ENCODE peak calls at places on chromosomes 13 and 19, in ten cellular contexts. One of them, this sample, is unnamed.

GRCh38 chr13:48316826-48317510 is 13.4 kb downstream of the RB1 start:
- DNase-seq in left lung: no peak
- DNase-seq in GM19239: no peak
- DNase-seq in non-pigmented ciliary epithelial cell: no peak
- DNase-seq in mucosa of gallbladder: no peak
- DNase-seq in aorta: no peak
- DNase-seq in stimulated activated CD8-positive, alpha-beta memory T cell treated with anti-CD3 and anti-CD28 coated beads, Interleukin-12 subunit alpha, Interleukin-12 subunit beta, amount 100 ng/mL, for 4 hours: no peak
- DNase-seq in stimulated activated naive B cell treated with anti-CD40 and anti-IgM and Interleukin-4, amounts not matched to agents 10 μg/mL and 1 μg/mL and 100 μg/mL, for 72 hours: no peak
- DNase-seq in fibroblast of the aortic adventitia: no peak
- DNase-seq in naive thymus-derived CD8-positive, alpha-beta T cell: no peak
- DNase-seq in this sample: no peak

GRCh38 chr13:75175575-75175974 is 306.4 kb downstream of the TBC1D4 start:
- DNase-seq in left lung: no peak
- DNase-seq in GM19239: no peak
- DNase-seq in non-pigmented ciliary epithelial cell: peak; percentile 54
- DNase-seq in mucosa of gallbladder: no peak
- DNase-seq in aorta: no peak
- DNase-seq in stimulated activated CD8-positive, alpha-beta memory T cell treated with anti-CD3 and anti-CD28 coated beads, Interleukin-12 subunit alpha, Interleukin-12 subunit beta, amount 100 ng/mL, for 4 hours: no peak
- DNase-seq in stimulated activated naive B cell treated with anti-CD40 and anti-IgM and Interleukin-4, amounts not matched to agents 10 μg/mL and 1 μg/mL and 100 μg/mL, for 72 hours: no peak
- DNase-seq in fibroblast of the aortic adventitia: no peak
- DNase-seq in naive thymus-derived CD8-positive, alpha-beta T cell: no peak
- DNase-seq in this sample: no peak

GRCh38 chr19:3152431-3152780 is 16.6 kb downstream of the GNA15 start:
- DNase-seq in left lung: no peak
- DNase-seq in GM19239: no peak
- DNase-seq in non-pigmented ciliary epithelial cell: no peak
- DNase-seq in mucosa of gallbladder: no peak
- DNase-seq in aorta: peak; percentile 9
- DNase-seq in stimulated activated CD8-positive, alpha-beta memory T cell treated with anti-CD3 and anti-CD28 coated beads, Interleukin-12 subunit alpha, Interleukin-12 subunit beta, amount 100 ng/mL, for 4 hours: no peak
- DNase-seq in stimulated activated naive B cell treated with anti-CD40 and anti-IgM and Interleukin-4, amounts not matched to agents 10 μg/mL and 1 μg/mL and 100 μg/mL, for 72 hours: no peak
- DNase-seq in fibroblast of the aortic adventitia: no peak
- DNase-seq in naive thymus-derived CD8-positive, alpha-beta T cell: no peak
- DNase-seq in this sample: no peak

GRCh38 chr19:6060600-6061391 is 49.5 kb downstream of the RFX2 start:
- DNase-seq in left lung: no peak
- DNase-seq in GM19239: no peak
- DNase-seq in non-pigmented ciliary epithelial cell: no peak
- DNase-seq in mucosa of gallbladder: no peak
- DNase-seq in aorta: no peak
- DNase-seq in stimulated activated CD8-positive, alpha-beta memory T cell treated with anti-CD3 and anti-CD28 coated beads, Interleukin-12 subunit alpha, Interleukin-12 subunit beta, amount 100 ng/mL, for 4 hours: peak; percentile 19
- DNase-seq in stimulated activated naive B cell treated with anti-CD40 and anti-IgM and Interleukin-4, amounts not matched to agents 10 μg/mL and 1 μg/mL and 100 μg/mL, for 72 hours: no peak
- DNase-seq in fibroblast of the aortic adventitia: peak; percentile 66
- DNase-seq in naive thymus-derived CD8-positive, alpha-beta T cell: no peak
- DNase-seq in this sample: no peak

GRCh38 chr13:50224534-50224933 is 209.3 kb downstream of the KCNRG start:
- DNase-seq in left lung: no peak
- DNase-seq in GM19239: no peak
- DNase-seq in non-pigmented ciliary epithelial cell: no peak
- DNase-seq in mucosa of gallbladder: no peak
- DNase-seq in aorta: no peak
- DNase-seq in stimulated activated CD8-positive, alpha-beta memory T cell treated with anti-CD3 and anti-CD28 coated beads, Interleukin-12 subunit alpha, Interleukin-12 subunit beta, amount 100 ng/mL, for 4 hours: no peak
- DNase-seq in stimulated activated naive B cell treated with anti-CD40 and anti-IgM and Interleukin-4, amounts not matched to agents 10 μg/mL and 1 μg/mL and 100 μg/mL, for 72 hours: no peak
- DNase-seq in fibroblast of the aortic adventitia: no peak
- DNase-seq in naive thymus-derived CD8-positive, alpha-beta T cell: no peak
- DNase-seq in this sample: no peak

GRCh38 chr13:40059540-40060232 is 404.2 kb downstream of the COG6 start:
- DNase-seq in left lung: no peak
- DNase-seq in GM19239: no peak
- DNase-seq in non-pigmented ciliary epithelial cell: no peak
- DNase-seq in mucosa of gallbladder: no peak
- DNase-seq in aorta: no peak
- DNase-seq in stimulated activated CD8-positive, alpha-beta memory T cell treated with anti-CD3 and anti-CD28 coated beads, Interleukin-12 subunit alpha, Interleukin-12 subunit beta, amount 100 ng/mL, for 4 hours: no peak
- DNase-seq in stimulated activated naive B cell treated with anti-CD40 and anti-IgM and Interleukin-4, amounts not matched to agents 10 μg/mL and 1 μg/mL and 100 μg/mL, for 72 hours: no peak
- DNase-seq in fibroblast of the aortic adventitia: no peak
- DNase-seq in naive thymus-derived CD8-positive, alpha-beta T cell: no peak
- DNase-seq in this sample: no peak

GRCh38 chr13:79485014-79485441 is 4.1 kb downstream of the NDFIP2 start:
- DNase-seq in left lung: no peak
- DNase-seq in GM19239: no peak
- DNase-seq in non-pigmented ciliary epithelial cell: peak; percentile 78
- DNase-seq in mucosa of gallbladder: peak; percentile 46
- DNase-seq in aorta: no peak
- DNase-seq in stimulated activated CD8-positive, alpha-beta memory T cell treated with anti-CD3 and anti-CD28 coated beads, Interleukin-12 subunit alpha, Interleukin-12 subunit beta, amount 100 ng/mL, for 4 hours: no peak
- DNase-seq in stimulated activated naive B cell treated with anti-CD40 and anti-IgM and Interleukin-4, amounts not matched to agents 10 μg/mL and 1 μg/mL and 100 μg/mL, for 72 hours: no peak
- DNase-seq in fibroblast of the aortic adventitia: peak; percentile 87
- DNase-seq in naive thymus-derived CD8-positive, alpha-beta T cell: no peak
- DNase-seq in this sample: no peak

GRCh38 chr13:43331676-43332075 is 308.3 kb downstream of the DNAJC15 start:
- DNase-seq in left lung: no peak
- DNase-seq in GM19239: no peak
- DNase-seq in non-pigmented ciliary epithelial cell: no peak
- DNase-seq in mucosa of gallbladder: peak; percentile 19
- DNase-seq in aorta: no peak
- DNase-seq in stimulated activated CD8-positive, alpha-beta memory T cell treated with anti-CD3 and anti-CD28 coated beads, Interleukin-12 subunit alpha, Interleukin-12 subunit beta, amount 100 ng/mL, for 4 hours: no peak
- DNase-seq in stimulated activated naive B cell treated with anti-CD40 and anti-IgM and Interleukin-4, amounts not matched to agents 10 μg/mL and 1 μg/mL and 100 μg/mL, for 72 hours: no peak
- DNase-seq in fibroblast of the aortic adventitia: peak; percentile 60
- DNase-seq in naive thymus-derived CD8-positive, alpha-beta T cell: no peak
- DNase-seq in this sample: no peak

GRCh38 chr19:8085606-8086464 is 33.3 kb downstream of the CCL25 start:
- DNase-seq in left lung: no peak
- DNase-seq in GM19239: no peak
- DNase-seq in non-pigmented ciliary epithelial cell: no peak
- DNase-seq in mucosa of gallbladder: peak; percentile 19
- DNase-seq in aorta: no peak
- DNase-seq in stimulated activated CD8-positive, alpha-beta memory T cell treated with anti-CD3 and anti-CD28 coated beads, Interleukin-12 subunit alpha, Interleukin-12 subunit beta, amount 100 ng/mL, for 4 hours: no peak
- DNase-seq in stimulated activated naive B cell treated with anti-CD40 and anti-IgM and Interleukin-4, amounts not matched to agents 10 μg/mL and 1 μg/mL and 100 μg/mL, for 72 hours: no peak
- DNase-seq in fibroblast of the aortic adventitia: no peak
- DNase-seq in naive thymus-derived CD8-positive, alpha-beta T cell: no peak
- DNase-seq in this sample: no peak

GRCh38 chr19:55086730-55087541 is 11.3 kb downstream of the EPS8L1 start:
- DNase-seq in left lung: peak; percentile 90
- DNase-seq in GM19239: no peak
- DNase-seq in non-pigmented ciliary epithelial cell: peak; percentile 73
- DNase-seq in mucosa of gallbladder: peak; percentile 75
- DNase-seq in aorta: peak; percentile 94
- DNase-seq in stimulated activated CD8-positive, alpha-beta memory T cell treated with anti-CD3 and anti-CD28 coated beads, Interleukin-12 subunit alpha, Interleukin-12 subunit beta, amount 100 ng/mL, for 4 hours: no peak
- DNase-seq in stimulated activated naive B cell treated with anti-CD40 and anti-IgM and Interleukin-4, amounts not matched to agents 10 μg/mL and 1 μg/mL and 100 μg/mL, for 72 hours: peak; percentile 50
- DNase-seq in fibroblast of the aortic adventitia: peak; percentile 87
- DNase-seq in naive thymus-derived CD8-positive, alpha-beta T cell: no peak
- DNase-seq in this sample: peak; percentile 79

GRCh38 chr13:102729560-102730275 is 34.9 kb upstream of the METTL21C start:
- DNase-seq in left lung: no peak
- DNase-seq in GM19239: no peak
- DNase-seq in non-pigmented ciliary epithelial cell: peak; percentile 51
- DNase-seq in mucosa of gallbladder: no peak
- DNase-seq in aorta: no peak
- DNase-seq in stimulated activated CD8-positive, alpha-beta memory T cell treated with anti-CD3 and anti-CD28 coated beads, Interleukin-12 subunit alpha, Interleukin-12 subunit beta, amount 100 ng/mL, for 4 hours: no peak
- DNase-seq in stimulated activated naive B cell treated with anti-CD40 and anti-IgM and Interleukin-4, amounts not matched to agents 10 μg/mL and 1 μg/mL and 100 μg/mL, for 72 hours: no peak
- DNase-seq in fibroblast of the aortic adventitia: peak; percentile 87
- DNase-seq in naive thymus-derived CD8-positive, alpha-beta T cell: no peak
- DNase-seq in this sample: peak; percentile 90

GRCh38 chr19:49071860-49072547 is 495 bp downstream of the KCNA7 start:
- DNase-seq in left lung: no peak
- DNase-seq in GM19239: no peak
- DNase-seq in non-pigmented ciliary epithelial cell: no peak
- DNase-seq in mucosa of gallbladder: no peak
- DNase-seq in aorta: no peak
- DNase-seq in stimulated activated CD8-positive, alpha-beta memory T cell treated with anti-CD3 and anti-CD28 coated beads, Interleukin-12 subunit alpha, Interleukin-12 subunit beta, amount 100 ng/mL, for 4 hours: no peak
- DNase-seq in stimulated activated naive B cell treated with anti-CD40 and anti-IgM and Interleukin-4, amounts not matched to agents 10 μg/mL and 1 μg/mL and 100 μg/mL, for 72 hours: no peak
- DNase-seq in fibroblast of the aortic adventitia: no peak
- DNase-seq in naive thymus-derived CD8-positive, alpha-beta T cell: no peak
- DNase-seq in this sample: no peak

GRCh38 chr19:7789447-7789846 is 26.4 kb downstream of the CLEC4M start:
- DNase-seq in left lung: no peak
- DNase-seq in GM19239: no peak
- DNase-seq in non-pigmented ciliary epithelial cell: no peak
- DNase-seq in mucosa of gallbladder: no peak
- DNase-seq in aorta: no peak
- DNase-seq in stimulated activated CD8-positive, alpha-beta memory T cell treated with anti-CD3 and anti-CD28 coated beads, Interleukin-12 subunit alpha, Interleukin-12 subunit beta, amount 100 ng/mL, for 4 hours: peak; percentile 15
- DNase-seq in stimulated activated naive B cell treated with anti-CD40 and anti-IgM and Interleukin-4, amounts not matched to agents 10 μg/mL and 1 μg/mL and 100 μg/mL, for 72 hours: peak; percentile 7
- DNase-seq in fibroblast of the aortic adventitia: no peak
- DNase-seq in naive thymus-derived CD8-positive, alpha-beta T cell: no peak
- DNase-seq in this sample: no peak

GRCh38 chr19:38004505-38005223 is 97.7 kb downstream of the SIPA1L3 start:
- DNase-seq in left lung: peak; percentile 80
- DNase-seq in GM19239: peak; percentile 54
- DNase-seq in non-pigmented ciliary epithelial cell: peak; percentile 96
- DNase-seq in mucosa of gallbladder: peak; percentile 89
- DNase-seq in aorta: peak; percentile 89
- DNase-seq in stimulated activated CD8-positive, alpha-beta memory T cell treated with anti-CD3 and anti-CD28 coated beads, Interleukin-12 subunit alpha, Interleukin-12 subunit beta, amount 100 ng/mL, for 4 hours: no peak
- DNase-seq in stimulated activated naive B cell treated with anti-CD40 and anti-IgM and Interleukin-4, amounts not matched to agents 10 μg/mL and 1 μg/mL and 100 μg/mL, for 72 hours: peak; percentile 59
- DNase-seq in fibroblast of the aortic adventitia: peak; percentile 98
- DNase-seq in naive thymus-derived CD8-positive, alpha-beta T cell: no peak
- DNase-seq in this sample: peak; percentile 91

GRCh38 chr13:76014618-76015315 is 378.6 kb downstream of the LMO7 start:
- DNase-seq in left lung: no peak
- DNase-seq in GM19239: no peak
- DNase-seq in non-pigmented ciliary epithelial cell: peak; percentile 64
- DNase-seq in mucosa of gallbladder: no peak
- DNase-seq in aorta: no peak
- DNase-seq in stimulated activated CD8-positive, alpha-beta memory T cell treated with anti-CD3 and anti-CD28 coated beads, Interleukin-12 subunit alpha, Interleukin-12 subunit beta, amount 100 ng/mL, for 4 hours: no peak
- DNase-seq in stimulated activated naive B cell treated with anti-CD40 and anti-IgM and Interleukin-4, amounts not matched to agents 10 μg/mL and 1 μg/mL and 100 μg/mL, for 72 hours: no peak
- DNase-seq in fibroblast of the aortic adventitia: peak; percentile 36
- DNase-seq in naive thymus-derived CD8-positive, alpha-beta T cell: no peak
- DNase-seq in this sample: no peak

GRCh38 chr19:50720921-50721291 is 1.3 kb upstream of the SHANK1 start:
- DNase-seq in left lung: no peak
- DNase-seq in GM19239: no peak
- DNase-seq in non-pigmented ciliary epithelial cell: no peak
- DNase-seq in mucosa of gallbladder: no peak
- DNase-seq in aorta: no peak
- DNase-seq in stimulated activated CD8-positive, alpha-beta memory T cell treated with anti-CD3 and anti-CD28 coated beads, Interleukin-12 subunit alpha, Interleukin-12 subunit beta, amount 100 ng/mL, for 4 hours: no peak
- DNase-seq in stimulated activated naive B cell treated with anti-CD40 and anti-IgM and Interleukin-4, amounts not matched to agents 10 μg/mL and 1 μg/mL and 100 μg/mL, for 72 hours: no peak
- DNase-seq in fibroblast of the aortic adventitia: peak; percentile 39
- DNase-seq in naive thymus-derived CD8-positive, alpha-beta T cell: no peak
- DNase-seq in this sample: no peak

GRCh38 chr19:42473686-42474085 is 30.9 kb upstream of the CXCL17 start:
- DNase-seq in left lung: no peak
- DNase-seq in GM19239: no peak
- DNase-seq in non-pigmented ciliary epithelial cell: no peak
- DNase-seq in mucosa of gallbladder: no peak
- DNase-seq in aorta: no peak
- DNase-seq in stimulated activated CD8-positive, alpha-beta memory T cell treated with anti-CD3 and anti-CD28 coated beads, Interleukin-12 subunit alpha, Interleukin-12 subunit beta, amount 100 ng/mL, for 4 hours: no peak
- DNase-seq in stimulated activated naive B cell treated with anti-CD40 and anti-IgM and Interleukin-4, amounts not matched to agents 10 μg/mL and 1 μg/mL and 100 μg/mL, for 72 hours: no peak
- DNase-seq in fibroblast of the aortic adventitia: no peak
- DNase-seq in naive thymus-derived CD8-positive, alpha-beta T cell: no peak
- DNase-seq in this sample: no peak

GRCh38 chr13:37068962-37069361 is 9.5 kb upstream of the SUPT20H start:
- DNase-seq in left lung: no peak
- DNase-seq in GM19239: no peak
- DNase-seq in non-pigmented ciliary epithelial cell: no peak
- DNase-seq in mucosa of gallbladder: no peak
- DNase-seq in aorta: no peak
- DNase-seq in stimulated activated CD8-positive, alpha-beta memory T cell treated with anti-CD3 and anti-CD28 coated beads, Interleukin-12 subunit alpha, Interleukin-12 subunit beta, amount 100 ng/mL, for 4 hours: no peak
- DNase-seq in stimulated activated naive B cell treated with anti-CD40 and anti-IgM and Interleukin-4, amounts not matched to agents 10 μg/mL and 1 μg/mL and 100 μg/mL, for 72 hours: no peak
- DNase-seq in fibroblast of the aortic adventitia: peak; percentile 46
- DNase-seq in naive thymus-derived CD8-positive, alpha-beta T cell: no peak
- DNase-seq in this sample: no peak

GRCh38 chr13:27379694-27380596 is 44.5 kb upstream of the GTF3A start:
- DNase-seq in left lung: no peak
- DNase-seq in GM19239: peak; percentile 34
- DNase-seq in non-pigmented ciliary epithelial cell: no peak
- DNase-seq in mucosa of gallbladder: peak; percentile 81
- DNase-seq in aorta: peak; percentile 56
- DNase-seq in stimulated activated CD8-positive, alpha-beta memory T cell treated with anti-CD3 and anti-CD28 coated beads, Interleukin-12 subunit alpha, Interleukin-12 subunit beta, amount 100 ng/mL, for 4 hours: no peak
- DNase-seq in stimulated activated naive B cell treated with anti-CD40 and anti-IgM and Interleukin-4, amounts not matched to agents 10 μg/mL and 1 μg/mL and 100 μg/mL, for 72 hours: peak; percentile 10
- DNase-seq in fibroblast of the aortic adventitia: peak; percentile 62
- DNase-seq in naive thymus-derived CD8-positive, alpha-beta T cell: peak; percentile 40
- DNase-seq in this sample: no peak

GRCh38 chr13:111482806-111483620 is 162.6 kb downstream of the TEX29 start:
- DNase-seq in left lung: no peak
- DNase-seq in GM19239: no peak
- DNase-seq in non-pigmented ciliary epithelial cell: no peak
- DNase-seq in mucosa of gallbladder: no peak
- DNase-seq in aorta: no peak
- DNase-seq in stimulated activated CD8-positive, alpha-beta memory T cell treated with anti-CD3 and anti-CD28 coated beads, Interleukin-12 subunit alpha, Interleukin-12 subunit beta, amount 100 ng/mL, for 4 hours: no peak
- DNase-seq in stimulated activated naive B cell treated with anti-CD40 and anti-IgM and Interleukin-4, amounts not matched to agents 10 μg/mL and 1 μg/mL and 100 μg/mL, for 72 hours: no peak
- DNase-seq in fibroblast of the aortic adventitia: no peak
- DNase-seq in naive thymus-derived CD8-positive, alpha-beta T cell: no peak
- DNase-seq in this sample: no peak

GRCh38 chr19:10288662-10289166 is 1.0 kb upstream of the ICAM5 start:
- DNase-seq in left lung: no peak
- DNase-seq in GM19239: no peak
- DNase-seq in non-pigmented ciliary epithelial cell: no peak
- DNase-seq in mucosa of gallbladder: no peak
- DNase-seq in aorta: peak; percentile 59
- DNase-seq in stimulated activated CD8-positive, alpha-beta memory T cell treated with anti-CD3 and anti-CD28 coated beads, Interleukin-12 subunit alpha, Interleukin-12 subunit beta, amount 100 ng/mL, for 4 hours: no peak
- DNase-seq in stimulated activated naive B cell treated with anti-CD40 and anti-IgM and Interleukin-4, amounts not matched to agents 10 μg/mL and 1 μg/mL and 100 μg/mL, for 72 hours: no peak
- DNase-seq in fibroblast of the aortic adventitia: no peak
- DNase-seq in naive thymus-derived CD8-positive, alpha-beta T cell: no peak
- DNase-seq in this sample: no peak

GRCh38 chr19:55165952-55166529 is 372 bp downstream of the DNAAF3 start:
- DNase-seq in left lung: no peak
- DNase-seq in GM19239: peak; percentile 58
- DNase-seq in non-pigmented ciliary epithelial cell: peak; percentile 47
- DNase-seq in mucosa of gallbladder: peak; percentile 43
- DNase-seq in aorta: peak; percentile 69
- DNase-seq in stimulated activated CD8-positive, alpha-beta memory T cell treated with anti-CD3 and anti-CD28 coated beads, Interleukin-12 subunit alpha, Interleukin-12 subunit beta, amount 100 ng/mL, for 4 hours: no peak
- DNase-seq in stimulated activated naive B cell treated with anti-CD40 and anti-IgM and Interleukin-4, amounts not matched to agents 10 μg/mL and 1 μg/mL and 100 μg/mL, for 72 hours: no peak
- DNase-seq in fibroblast of the aortic adventitia: peak; percentile 74
- DNase-seq in naive thymus-derived CD8-positive, alpha-beta T cell: no peak
- DNase-seq in this sample: no peak

GRCh38 chr13:63517376-63517775 is 2101.7 kb upstream of the PCDH20 start:
- DNase-seq in left lung: no peak
- DNase-seq in GM19239: no peak
- DNase-seq in non-pigmented ciliary epithelial cell: no peak
- DNase-seq in mucosa of gallbladder: no peak
- DNase-seq in aorta: no peak
- DNase-seq in stimulated activated CD8-positive, alpha-beta memory T cell treated with anti-CD3 and anti-CD28 coated beads, Interleukin-12 subunit alpha, Interleukin-12 subunit beta, amount 100 ng/mL, for 4 hours: no peak
- DNase-seq in stimulated activated naive B cell treated with anti-CD40 and anti-IgM and Interleukin-4, amounts not matched to agents 10 μg/mL and 1 μg/mL and 100 μg/mL, for 72 hours: no peak
- DNase-seq in fibroblast of the aortic adventitia: no peak
- DNase-seq in naive thymus-derived CD8-positive, alpha-beta T cell: no peak
- DNase-seq in this sample: no peak

GRCh38 chr13:52780092-52780491 is 40.5 kb upstream of the CNMD start:
- DNase-seq in left lung: no peak
- DNase-seq in GM19239: no peak
- DNase-seq in non-pigmented ciliary epithelial cell: no peak
- DNase-seq in mucosa of gallbladder: no peak
- DNase-seq in aorta: no peak
- DNase-seq in stimulated activated CD8-positive, alpha-beta memory T cell treated with anti-CD3 and anti-CD28 coated beads, Interleukin-12 subunit alpha, Interleukin-12 subunit beta, amount 100 ng/mL, for 4 hours: no peak
- DNase-seq in stimulated activated naive B cell treated with anti-CD40 and anti-IgM and Interleukin-4, amounts not matched to agents 10 μg/mL and 1 μg/mL and 100 μg/mL, for 72 hours: no peak
- DNase-seq in fibroblast of the aortic adventitia: no peak
- DNase-seq in naive thymus-derived CD8-positive, alpha-beta T cell: no peak
- DNase-seq in this sample: no peak

GRCh38 chr13:93254775-93255174 is 28.2 kb downstream of the GPC6 start:
- DNase-seq in left lung: no peak
- DNase-seq in GM19239: no peak
- DNase-seq in non-pigmented ciliary epithelial cell: no peak
- DNase-seq in mucosa of gallbladder: no peak
- DNase-seq in aorta: no peak
- DNase-seq in stimulated activated CD8-positive, alpha-beta memory T cell treated with anti-CD3 and anti-CD28 coated beads, Interleukin-12 subunit alpha, Interleukin-12 subunit beta, amount 100 ng/mL, for 4 hours: no peak
- DNase-seq in stimulated activated naive B cell treated with anti-CD40 and anti-IgM and Interleukin-4, amounts not matched to agents 10 μg/mL and 1 μg/mL and 100 μg/mL, for 72 hours: no peak
- DNase-seq in fibroblast of the aortic adventitia: no peak
- DNase-seq in naive thymus-derived CD8-positive, alpha-beta T cell: no peak
- DNase-seq in this sample: no peak

GRCh38 chr19:48633148-48634035 is 3.8 kb downstream of the DBP start:
- DNase-seq in left lung: no peak
- DNase-seq in GM19239: no peak
- DNase-seq in non-pigmented ciliary epithelial cell: no peak
- DNase-seq in mucosa of gallbladder: no peak
- DNase-seq in aorta: no peak
- DNase-seq in stimulated activated CD8-positive, alpha-beta memory T cell treated with anti-CD3 and anti-CD28 coated beads, Interleukin-12 subunit alpha, Interleukin-12 subunit beta, amount 100 ng/mL, for 4 hours: no peak
- DNase-seq in stimulated activated naive B cell treated with anti-CD40 and anti-IgM and Interleukin-4, amounts not matched to agents 10 μg/mL and 1 μg/mL and 100 μg/mL, for 72 hours: no peak
- DNase-seq in fibroblast of the aortic adventitia: no peak
- DNase-seq in naive thymus-derived CD8-positive, alpha-beta T cell: no peak
- DNase-seq in this sample: no peak

GRCh38 chr19:35225951-35226350 is 2.6 kb downstream of the FAM187B start:
- DNase-seq in left lung: no peak
- DNase-seq in GM19239: no peak
- DNase-seq in non-pigmented ciliary epithelial cell: no peak
- DNase-seq in mucosa of gallbladder: no peak
- DNase-seq in aorta: no peak
- DNase-seq in stimulated activated CD8-positive, alpha-beta memory T cell treated with anti-CD3 and anti-CD28 coated beads, Interleukin-12 subunit alpha, Interleukin-12 subunit beta, amount 100 ng/mL, for 4 hours: no peak
- DNase-seq in stimulated activated naive B cell treated with anti-CD40 and anti-IgM and Interleukin-4, amounts not matched to agents 10 μg/mL and 1 μg/mL and 100 μg/mL, for 72 hours: no peak
- DNase-seq in fibroblast of the aortic adventitia: no peak
- DNase-seq in naive thymus-derived CD8-positive, alpha-beta T cell: no peak
- DNase-seq in this sample: no peak

GRCh38 chr13:106155411-106155810 is 380.1 kb downstream of the EFNB2 start:
- DNase-seq in left lung: no peak
- DNase-seq in GM19239: no peak
- DNase-seq in non-pigmented ciliary epithelial cell: no peak
- DNase-seq in mucosa of gallbladder: no peak
- DNase-seq in aorta: no peak
- DNase-seq in stimulated activated CD8-positive, alpha-beta memory T cell treated with anti-CD3 and anti-CD28 coated beads, Interleukin-12 subunit alpha, Interleukin-12 subunit beta, amount 100 ng/mL, for 4 hours: no peak
- DNase-seq in stimulated activated naive B cell treated with anti-CD40 and anti-IgM and Interleukin-4, amounts not matched to agents 10 μg/mL and 1 μg/mL and 100 μg/mL, for 72 hours: no peak
- DNase-seq in fibroblast of the aortic adventitia: no peak
- DNase-seq in naive thymus-derived CD8-positive, alpha-beta T cell: no peak
- DNase-seq in this sample: no peak

This sample was measured in glomerular endothelial cell.